ENCODE peak calls at places on chromosomes 12 and 14, in four cellular contexts. One of them, this sample, is unnamed.

GRCh38 chr14:64800000-64800399 is 79.7 kb downstream of the SPTB start:
- DNase-seq in uterus: no peak
- DNase-seq in thyroid gland: peak; percentile 68
- DNase-seq in A549: peak; percentile 62
- DNase-seq in this sample: no peak

GRCh38 chr14:92499216-92499615 is 14.4 kb upstream of the RIN3 start:
- DNase-seq in uterus: no peak
- DNase-seq in thyroid gland: no peak
- DNase-seq in A549: no peak
- DNase-seq in this sample: no peak

GRCh38 chr14:33567736-33568124 is 383.1 kb downstream of the EGLN3 start:
- DNase-seq in uterus: no peak
- DNase-seq in thyroid gland: no peak
- DNase-seq in A549: no peak
- DNase-seq in this sample: no peak

GRCh38 chr14:54676822-54677708 is 110.1 kb downstream of the SAMD4A start:
- DNase-seq in uterus: peak; percentile 72
- DNase-seq in thyroid gland: no peak
- DNase-seq in A549: peak; percentile 64
- DNase-seq in this sample: no peak

GRCh38 chr12:124774462-124775167 is 89.0 kb downstream of the SCARB1 start:
- DNase-seq in uterus: peak; percentile 63
- DNase-seq in thyroid gland: no peak
- DNase-seq in A549: no peak
- DNase-seq in this sample: no peak

GRCh38 chr12:40312982-40313576 is 88.3 kb downstream of the LRRK2 start:
- DNase-seq in uterus: no peak
- DNase-seq in thyroid gland: no peak
- DNase-seq in A549: peak; percentile 49
- DNase-seq in this sample: no peak

GRCh38 chr14:67358914-67359313 is 690 bp downstream of the ATP6V1D start:
- DNase-seq in uterus: no peak
- DNase-seq in thyroid gland: no peak
- DNase-seq in A549: no peak
- DNase-seq in this sample: no peak

GRCh38 chr12:76898472-76898871 is 19.7 kb upstream of the CSRP2 start:
- DNase-seq in uterus: no peak
- DNase-seq in thyroid gland: no peak
- DNase-seq in A549: no peak
- DNase-seq in this sample: no peak

GRCh38 chr12:52267699-52268098 is 6.7 kb upstream of the KRT86 start:
- DNase-seq in uterus: no peak
- DNase-seq in thyroid gland: no peak
- DNase-seq in A549: no peak
- DNase-seq in this sample: no peak

GRCh38 chr12:69555461-69555860 is 29.8 kb upstream of the CCT2 start:
- DNase-seq in uterus: no peak
- DNase-seq in thyroid gland: no peak
- DNase-seq in A549: peak; percentile 51
- DNase-seq in this sample: no peak

GRCh38 chr14:23571701-23572523 is 4.3 kb upstream of the AP1G2 start:
- DNase-seq in uterus: peak; percentile 12
- DNase-seq in thyroid gland: no peak
- DNase-seq in A549: no peak
- DNase-seq in this sample: no peak

GRCh38 chr14:76456200-76456599 is 80.3 kb downstream of the ESRRB start:
- DNase-seq in uterus: no peak
- DNase-seq in thyroid gland: no peak
- DNase-seq in A549: peak; percentile 41
- DNase-seq in this sample: no peak

GRCh38 chr12:107317751-107318553 is 224.6 kb upstream of the CRY1 start:
- DNase-seq in uterus: no peak
- DNase-seq in thyroid gland: peak; percentile 97
- DNase-seq in A549: peak; percentile 91
- DNase-seq in this sample: peak; percentile 73

GRCh38 chr12:25264862-25265261 is 14.1 kb upstream of the KRAS start:
- DNase-seq in uterus: no peak
- DNase-seq in thyroid gland: no peak
- DNase-seq in A549: no peak
- DNase-seq in this sample: no peak

GRCh38 chr12:1691123-1692007 is 495 bp downstream of the ADIPOR2 start:
- DNase-seq in uterus: peak; percentile 32
- DNase-seq in thyroid gland: peak; percentile 51
- DNase-seq in A549: no peak
- DNase-seq in this sample: peak; percentile 80

GRCh38 chr12:84793558-84794367 is 118.8 kb downstream of the SLC6A15 start:
- DNase-seq in uterus: no peak
- DNase-seq in thyroid gland: no peak
- DNase-seq in A549: no peak
- DNase-seq in this sample: no peak

GRCh38 chr12:49470986-49471385 is 67.8 kb upstream of the KCNH3 start:
- DNase-seq in uterus: no peak
- DNase-seq in thyroid gland: no peak
- DNase-seq in A549: no peak
- DNase-seq in this sample: no peak

GRCh38 chr14:76673261-76673660 is 88.0 kb upstream of the VASH1 start:
- DNase-seq in uterus: no peak
- DNase-seq in thyroid gland: no peak
- DNase-seq in A549: no peak
- DNase-seq in this sample: no peak

GRCh38 chr12:119479121-119479561 is 114.4 kb upstream of the TMEM233 start:
- DNase-seq in uterus: no peak
- DNase-seq in thyroid gland: peak; percentile 67
- DNase-seq in A549: no peak
- DNase-seq in this sample: no peak

GRCh38 chr12:124548854-124549378 is 18.5 kb downstream of the NCOR2 start:
- DNase-seq in uterus: peak; percentile 69
- DNase-seq in thyroid gland: peak; percentile 50
- DNase-seq in A549: no peak
- DNase-seq in this sample: peak; percentile 89

GRCh38 chr14:65281991-65282908 is 130.3 kb upstream of the FUT8 start:
- DNase-seq in uterus: no peak
- DNase-seq in thyroid gland: no peak
- DNase-seq in A549: no peak
- DNase-seq in this sample: no peak

GRCh38 chr12:93653079-93653478 is 24.1 kb upstream of the CRADD start:
- DNase-seq in uterus: no peak
- DNase-seq in thyroid gland: no peak
- DNase-seq in A549: no peak
- DNase-seq in this sample: no peak

GRCh38 chr12:121791671-121792496 is 1.6 kb downstream of the RHOF start:
- DNase-seq in uterus: no peak
- DNase-seq in thyroid gland: peak; percentile 58
- DNase-seq in A549: peak; percentile 85
- DNase-seq in this sample: peak; percentile 55

GRCh38 chr12:124433147-124433874 is 134.1 kb downstream of the NCOR2 start:
- DNase-seq in uterus: no peak
- DNase-seq in thyroid gland: no peak
- DNase-seq in A549: no peak
- DNase-seq in this sample: no peak

GRCh38 chr12:41923351-41923750 is 221.3 kb downstream of the GXYLT1 start:
- DNase-seq in uterus: no peak
- DNase-seq in thyroid gland: no peak
- DNase-seq in A549: no peak
- DNase-seq in this sample: no peak

GRCh38 chr12:119444462-119445044 is 110.0 kb downstream of the CCDC60 start:
- DNase-seq in uterus: no peak
- DNase-seq in thyroid gland: peak; percentile 58
- DNase-seq in A549: peak; percentile 85
- DNase-seq in this sample: no peak

GRCh38 chr12:3962661-3963483 is 89.7 kb upstream of the PARP11 start:
- DNase-seq in uterus: no peak
- DNase-seq in thyroid gland: no peak
- DNase-seq in A549: no peak
- DNase-seq in this sample: no peak

GRCh38 chr12:17076335-17076734 is 470.4 kb upstream of the LMO3 start:
- DNase-seq in uterus: no peak
- DNase-seq in thyroid gland: no peak
- DNase-seq in A549: peak; percentile 68
- DNase-seq in this sample: no peak

GRCh38 chr14:75342762-75343599 is 64.4 kb downstream of the FOS start:
- DNase-seq in uterus: no peak
- DNase-seq in thyroid gland: no peak
- DNase-seq in A549: no peak
- DNase-seq in this sample: no peak

GRCh38 chr14:75343914-75344313 is 65.3 kb downstream of the FOS start:
- DNase-seq in uterus: no peak
- DNase-seq in thyroid gland: no peak
- DNase-seq in A549: no peak
- DNase-seq in this sample: no peak

GRCh38 chr14:75339059-75339458 is 60.4 kb downstream of the FOS start:
- DNase-seq in uterus: no peak
- DNase-seq in thyroid gland: no peak
- DNase-seq in A549: no peak
- DNase-seq in this sample: no peak

GRCh38 chr14:75340921-75341320 is 62.3 kb downstream of the FOS start:
- DNase-seq in uterus: peak; percentile 89
- DNase-seq in thyroid gland: peak; percentile 72
- DNase-seq in A549: no peak
- DNase-seq in this sample: peak; percentile 93

DNA sequence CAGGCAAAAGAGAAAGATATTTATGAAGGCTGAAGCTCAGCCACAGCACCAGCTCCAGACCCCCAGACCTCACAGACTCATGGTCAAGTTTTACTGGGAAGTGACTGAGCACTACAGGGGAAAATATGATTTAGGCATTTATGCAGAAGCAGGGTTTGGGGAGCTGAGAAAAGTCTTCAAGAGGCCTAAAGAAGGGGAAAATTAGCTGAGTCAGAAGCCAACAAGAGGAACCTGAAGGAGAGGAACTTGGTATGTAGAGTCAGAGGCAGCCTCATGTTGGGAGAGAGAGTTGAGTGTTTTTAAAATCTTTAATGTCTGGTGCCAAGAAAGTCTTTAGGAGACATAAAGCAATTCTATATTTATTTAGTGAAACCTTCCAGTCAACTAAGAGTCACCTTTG is 63.0 kb downstream of the FOS start:
- DNase-seq in uterus: no peak
- DNase-seq in thyroid gland: no peak
- DNase-seq in A549: no peak
- DNase-seq in this sample: no peak
- TF ChIP-seq POLR2A in uterus: no peak
- TF ChIP-seq POLR2A in thyroid gland: no peak
- TF ChIP-seq POLR2A in A549: no peak
- TF ChIP-seq POLR2A in this sample: no peak

GRCh38 chr14:75005357-75005756 is 2.6 kb downstream of the EIF2B2 start:
- DNase-seq in uterus: no peak
- DNase-seq in thyroid gland: no peak
- DNase-seq in A549: no peak
- DNase-seq in this sample: no peak

GRCh38 chr14:75001899-75002298 is 822 bp upstream of the EIF2B2 start:
- DNase-seq in uterus: no peak
- DNase-seq in thyroid gland: no peak
- DNase-seq in A549: no peak
- DNase-seq in this sample: no peak

GRCh38 chr14:75003250-75004027 is 718 bp downstream of the EIF2B2 start:
- DNase-seq in uterus: no peak
- DNase-seq in thyroid gland: no peak
- DNase-seq in A549: no peak
- DNase-seq in this sample: peak; percentile 68

GRCh38 chr14:75001261-75001660 is 1.5 kb upstream of the EIF2B2 start:
- DNase-seq in uterus: no peak
- DNase-seq in thyroid gland: no peak
- DNase-seq in A549: no peak
- DNase-seq in this sample: no peak

GRCh38 chr14:75002392-75003249 is at the start of gene EIF2B2:
- DNase-seq in uterus: peak; percentile 97
- DNase-seq in thyroid gland: peak; percentile 99
- DNase-seq in A549: peak; percentile 95
- DNase-seq in this sample: peak; percentile 99
- TF ChIP-seq POLR2A in uterus: no peak
- TF ChIP-seq POLR2A in thyroid gland: peak; percentile 86
- TF ChIP-seq POLR2A in A549: peak; percentile 47
- TF ChIP-seq POLR2A in this sample: peak; percentile 12

DNA sequence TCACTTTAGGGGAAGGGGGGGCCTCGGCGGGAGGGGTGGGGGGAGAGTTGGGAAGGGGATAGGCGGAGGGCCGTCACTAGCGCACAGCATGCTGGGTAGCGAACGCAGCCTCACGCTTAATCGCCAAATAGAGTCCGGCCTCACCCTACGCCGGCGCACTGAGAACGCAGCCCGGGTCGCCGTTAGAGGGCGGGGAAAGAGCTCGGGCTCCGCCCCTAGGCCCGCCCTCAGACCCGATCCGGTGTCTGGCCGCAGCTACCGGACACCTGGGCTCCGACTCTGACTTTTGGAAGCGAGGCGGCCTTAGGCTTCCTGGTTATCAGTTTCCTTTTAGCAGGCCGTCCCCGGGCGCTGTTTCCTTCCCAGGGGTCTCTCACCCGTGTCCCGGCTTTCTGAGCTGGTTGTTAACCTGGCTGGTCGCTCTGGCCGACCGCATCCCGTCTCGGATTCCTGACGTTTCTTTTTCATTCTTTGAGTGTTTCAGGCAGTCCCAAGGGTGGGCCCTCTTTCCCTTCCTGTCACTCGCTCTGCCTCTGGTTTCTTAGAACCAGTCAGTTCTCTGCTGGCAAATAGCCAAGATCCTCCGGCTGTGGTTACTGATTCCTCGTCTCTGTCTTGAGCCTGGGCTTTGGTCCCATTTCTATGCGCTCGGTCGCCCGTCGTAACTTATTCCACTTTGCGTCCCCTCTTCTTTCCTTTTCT is 367 bp upstream of the STRN3 start:
- DNase-seq in uterus: peak; percentile 97
- DNase-seq in thyroid gland: peak; percentile 97
- DNase-seq in A549: peak; percentile 97
- DNase-seq in this sample: peak; percentile 97
- TF ChIP-seq POLR2A in uterus: peak; percentile 63
- TF ChIP-seq POLR2A in thyroid gland: peak; percentile 91
- TF ChIP-seq POLR2A in A549: no peak
- TF ChIP-seq POLR2A in this sample: peak; percentile 68

DNA sequence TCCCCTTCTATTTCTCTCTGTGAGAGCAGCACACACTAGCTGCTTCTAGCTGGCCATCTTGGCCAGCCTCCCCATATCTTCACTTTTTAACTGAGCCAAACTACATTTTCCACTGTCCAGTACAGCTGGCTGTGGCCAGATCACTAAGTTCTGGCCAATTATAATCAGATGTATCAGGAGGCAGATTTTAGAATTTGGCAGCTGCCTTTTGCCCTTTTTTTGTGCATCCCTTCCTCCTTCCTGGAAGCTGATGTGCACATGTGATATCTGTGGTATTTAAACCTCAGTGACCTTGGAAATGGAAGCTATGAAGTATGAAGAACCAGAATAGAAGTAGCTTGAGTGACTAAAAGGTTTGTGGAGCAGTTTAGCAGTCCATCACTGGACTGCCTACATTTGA is 49.8 kb upstream of the ANO6 start:
- DNase-seq in uterus: no peak
- DNase-seq in thyroid gland: no peak
- DNase-seq in A549: no peak
- DNase-seq in this sample: no peak
- TF ChIP-seq POLR2A in uterus: no peak
- TF ChIP-seq POLR2A in thyroid gland: no peak
- TF ChIP-seq POLR2A in A549: no peak
- TF ChIP-seq POLR2A in this sample: no peak

GRCh38 chr14:60094306-60094897 is 2.7 kb downstream of the PCNX4 start:
- DNase-seq in uterus: no peak
- DNase-seq in thyroid gland: no peak
- DNase-seq in A549: peak; percentile 16
- DNase-seq in this sample: no peak
- TF ChIP-seq POLR2A in uterus: no peak
- TF ChIP-seq POLR2A in thyroid gland: no peak
- TF ChIP-seq POLR2A in A549: no peak
- TF ChIP-seq POLR2A in this sample: no peak

GRCh38 chr12:131861261-131862083 is 33.0 kb upstream of the ULK1 start:
- DNase-seq in uterus: no peak
- DNase-seq in thyroid gland: no peak
- DNase-seq in A549: no peak
- DNase-seq in this sample: no peak
- TF ChIP-seq POLR2A in uterus: no peak
- TF ChIP-seq POLR2A in thyroid gland: no peak
- TF ChIP-seq POLR2A in A549: no peak
- TF ChIP-seq POLR2A in this sample: no peak